ENCODE peak calls at places on chromosome 1, in ten cellular contexts. One of them, this sample, is unnamed.

GRCh38 chr1:36128126-36128904 is 3.3 kb upstream of the COL8A2 start:
- DNase-seq in glutamatergic neuron: no peak
- DNase-seq in posterior vena cava: no peak
- DNase-seq in HuH-7: no peak
- DNase-seq in anterior cingulate cortex: no peak
- DNase-seq in bronchial epithelial cell: no peak
- DNase-seq in heart right ventricle: no peak
- DNase-seq in naive thymus-derived CD8-positive, alpha-beta T cell: no peak
- DNase-seq in fibroblast of lung: peak; percentile 90
- DNase-seq in germinal center: no peak
- DNase-seq in this sample: peak; percentile 52

GRCh38 chr1:234770924-234771540 is 161.1 kb upstream of the IRF2BP2 start:
- DNase-seq in heart right ventricle: no peak
- DNase-seq in fibroblast of lung: no peak
- DNase-seq in anterior cingulate cortex: no peak
- DNase-seq in bronchial epithelial cell: no peak
- DNase-seq in HuH-7: no peak
- DNase-seq in germinal center: no peak
- DNase-seq in glutamatergic neuron: no peak
- DNase-seq in naive thymus-derived CD8-positive, alpha-beta T cell: no peak
- DNase-seq in posterior vena cava: no peak
- DNase-seq in this sample: no peak

GRCh38 chr1:15691434-15692032 is 7.4 kb downstream of the PLEKHM2 start:
- DNase-seq in anterior cingulate cortex: no peak
- DNase-seq in posterior vena cava: no peak
- DNase-seq in bronchial epithelial cell: no peak
- DNase-seq in HuH-7: no peak
- DNase-seq in glutamatergic neuron: no peak
- DNase-seq in heart right ventricle: peak; percentile 68
- DNase-seq in naive thymus-derived CD8-positive, alpha-beta T cell: no peak
- DNase-seq in fibroblast of lung: no peak
- DNase-seq in germinal center: no peak
- DNase-seq in this sample: no peak

GRCh38 chr1:203915811-203916210 is 54.4 kb downstream of the SNRPE start:
- DNase-seq in posterior vena cava: no peak
- DNase-seq in germinal center: no peak
- DNase-seq in anterior cingulate cortex: no peak
- DNase-seq in HuH-7: no peak
- DNase-seq in fibroblast of lung: peak; percentile 73
- DNase-seq in glutamatergic neuron: no peak
- DNase-seq in heart right ventricle: no peak
- DNase-seq in bronchial epithelial cell: peak; percentile 51
- DNase-seq in naive thymus-derived CD8-positive, alpha-beta T cell: no peak
- DNase-seq in this sample: peak; percentile 38

GRCh38 chr1:173062156-173062938 is 11.6 kb upstream of the TNFSF18 start:
- DNase-seq in fibroblast of lung: peak; percentile 87
- DNase-seq in glutamatergic neuron: no peak
- DNase-seq in naive thymus-derived CD8-positive, alpha-beta T cell: no peak
- DNase-seq in bronchial epithelial cell: peak; percentile 97
- DNase-seq in germinal center: no peak
- DNase-seq in posterior vena cava: no peak
- DNase-seq in HuH-7: no peak
- DNase-seq in heart right ventricle: no peak
- DNase-seq in anterior cingulate cortex: no peak
- DNase-seq in this sample: peak; percentile 96

GRCh38 chr1:197156692-197157091 is 10.2 kb upstream of the ASPM start:
- DNase-seq in anterior cingulate cortex: no peak
- DNase-seq in posterior vena cava: no peak
- DNase-seq in fibroblast of lung: no peak
- DNase-seq in glutamatergic neuron: no peak
- DNase-seq in bronchial epithelial cell: peak; percentile 26
- DNase-seq in heart right ventricle: no peak
- DNase-seq in germinal center: no peak
- DNase-seq in naive thymus-derived CD8-positive, alpha-beta T cell: no peak
- DNase-seq in HuH-7: no peak
- DNase-seq in this sample: no peak

GRCh38 chr1:115679141-115679611 is 37.4 kb downstream of the VANGL1 start:
- DNase-seq in anterior cingulate cortex: no peak
- DNase-seq in glutamatergic neuron: no peak
- DNase-seq in naive thymus-derived CD8-positive, alpha-beta T cell: no peak
- DNase-seq in posterior vena cava: peak; percentile 84
- DNase-seq in bronchial epithelial cell: peak; percentile 81
- DNase-seq in HuH-7: no peak
- DNase-seq in heart right ventricle: peak; percentile 31
- DNase-seq in fibroblast of lung: peak; percentile 78
- DNase-seq in germinal center: no peak
- DNase-seq in this sample: peak; percentile 77

GRCh38 chr1:94622757-94623156 is 81.2 kb upstream of the F3 start:
- DNase-seq in HuH-7: no peak
- DNase-seq in fibroblast of lung: peak; percentile 96
- DNase-seq in naive thymus-derived CD8-positive, alpha-beta T cell: no peak
- DNase-seq in glutamatergic neuron: no peak
- DNase-seq in anterior cingulate cortex: no peak
- DNase-seq in posterior vena cava: no peak
- DNase-seq in bronchial epithelial cell: peak; percentile 94
- DNase-seq in germinal center: no peak
- DNase-seq in heart right ventricle: no peak
- DNase-seq in this sample: peak; percentile 91

GRCh38 chr1:91647061-91647460 is 146.4 kb downstream of the CDC7 start:
- DNase-seq in naive thymus-derived CD8-positive, alpha-beta T cell: no peak
- DNase-seq in heart right ventricle: no peak
- DNase-seq in glutamatergic neuron: no peak
- DNase-seq in germinal center: no peak
- DNase-seq in HuH-7: no peak
- DNase-seq in fibroblast of lung: no peak
- DNase-seq in bronchial epithelial cell: no peak
- DNase-seq in posterior vena cava: no peak
- DNase-seq in anterior cingulate cortex: no peak
- DNase-seq in this sample: no peak

GRCh38 chr1:25239681-25240541 is 7.3 kb downstream of the RSRP1 start:
- DNase-seq in anterior cingulate cortex: peak; percentile 89
- DNase-seq in HuH-7: peak; percentile 47
- DNase-seq in heart right ventricle: peak; percentile 89
- DNase-seq in glutamatergic neuron: peak; percentile 89
- DNase-seq in naive thymus-derived CD8-positive, alpha-beta T cell: peak; percentile 81
- DNase-seq in bronchial epithelial cell: peak; percentile 91
- DNase-seq in fibroblast of lung: peak; percentile 89
- DNase-seq in germinal center: peak; percentile 89
- DNase-seq in posterior vena cava: peak; percentile 97
- DNase-seq in this sample: peak; percentile 77

GRCh38 chr1:25232027-25232865 is at the start of gene SYF2:
- DNase-seq in posterior vena cava: peak; percentile 97
- DNase-seq in bronchial epithelial cell: peak; percentile 74
- DNase-seq in heart right ventricle: peak; percentile 94
- DNase-seq in HuH-7: peak; percentile 85
- DNase-seq in glutamatergic neuron: peak; percentile 95
- DNase-seq in naive thymus-derived CD8-positive, alpha-beta T cell: peak; percentile 94
- DNase-seq in anterior cingulate cortex: peak; percentile 83
- DNase-seq in fibroblast of lung: peak; percentile 93
- DNase-seq in germinal center: peak; percentile 94
- DNase-seq in this sample: peak; percentile 65

GRCh38 chr1:3466366-3467075 is 12.1 kb downstream of the ARHGEF16 start:
- DNase-seq in glutamatergic neuron: peak; percentile 6
- DNase-seq in anterior cingulate cortex: no peak
- DNase-seq in heart right ventricle: no peak
- DNase-seq in germinal center: no peak
- DNase-seq in bronchial epithelial cell: no peak
- DNase-seq in posterior vena cava: peak; percentile 73
- DNase-seq in naive thymus-derived CD8-positive, alpha-beta T cell: no peak
- DNase-seq in HuH-7: no peak
- DNase-seq in fibroblast of lung: no peak
- DNase-seq in this sample: no peak

This sample was measured in foreskin keratinocyte.